ENCODE peak calls at places on chromosomes 2 and 18, in nine cellular contexts. One of them, this sample, is unnamed.

GRCh38 chr18:54558609-54559585 is 32.1 kb upstream of the DYNAP start:
- DNase-seq in substantia nigra: no peak
- DNase-seq in Peyer's patch: no peak
- DNase-seq in stimulated activated naive CD4-positive, alpha-beta T cell treated with Interleukin-2 at 50 U/mL for 16 hours: no peak
- DNase-seq in HTR-8/SVneo: no peak
- DNase-seq in stimulated activated CD4-positive, alpha-beta T cell treated with anti-CD3 and anti-CD28 coated beads, Interleukin-1b, Interleukin-23, amount 100 ng/mL, for 48 hours: no peak
- DNase-seq in left ventricle myocardium inferior: no peak
- DNase-seq in NCI-H2029: no peak
- DNase-seq in CD8-positive, alpha-beta T cell: no peak
- DNase-seq in this sample: no peak

GRCh38 chr2:180849851-180850250 is 130.6 kb upstream of the UBE2E3 start:
- DNase-seq in HTR-8/SVneo: no peak
- DNase-seq in left ventricle myocardium inferior: no peak
- DNase-seq in stimulated activated CD4-positive, alpha-beta T cell treated with anti-CD3 and anti-CD28 coated beads, Interleukin-1b, Interleukin-23, amount 100 ng/mL, for 48 hours: no peak
- DNase-seq in substantia nigra: no peak
- DNase-seq in NCI-H2029: no peak
- DNase-seq in CD8-positive, alpha-beta T cell: no peak
- DNase-seq in stimulated activated naive CD4-positive, alpha-beta T cell treated with Interleukin-2 at 50 U/mL for 16 hours: no peak
- DNase-seq in Peyer's patch: no peak
- DNase-seq in this sample: no peak

GRCh38 chr2:119712571-119712970 is 33.6 kb downstream of the TMEM177 start:
- DNase-seq in left ventricle myocardium inferior: no peak
- DNase-seq in substantia nigra: no peak
- DNase-seq in HTR-8/SVneo: no peak
- DNase-seq in stimulated activated CD4-positive, alpha-beta T cell treated with anti-CD3 and anti-CD28 coated beads, Interleukin-1b, Interleukin-23, amount 100 ng/mL, for 48 hours: no peak
- DNase-seq in NCI-H2029: no peak
- DNase-seq in stimulated activated naive CD4-positive, alpha-beta T cell treated with Interleukin-2 at 50 U/mL for 16 hours: no peak
- DNase-seq in CD8-positive, alpha-beta T cell: no peak
- DNase-seq in Peyer's patch: no peak
- DNase-seq in this sample: no peak

GRCh38 chr2:235949567-235950472 is 218.4 kb downstream of the GBX2 start:
- DNase-seq in Peyer's patch: no peak
- DNase-seq in stimulated activated naive CD4-positive, alpha-beta T cell treated with Interleukin-2 at 50 U/mL for 16 hours: no peak
- DNase-seq in NCI-H2029: no peak
- DNase-seq in HTR-8/SVneo: no peak
- DNase-seq in CD8-positive, alpha-beta T cell: no peak
- DNase-seq in left ventricle myocardium inferior: no peak
- DNase-seq in substantia nigra: no peak
- DNase-seq in stimulated activated CD4-positive, alpha-beta T cell treated with anti-CD3 and anti-CD28 coated beads, Interleukin-1b, Interleukin-23, amount 100 ng/mL, for 48 hours: no peak
- DNase-seq in this sample: no peak

GRCh38 chr2:27356056-27356381 is 545 bp downstream of the GTF3C2 start:
- DNase-seq in CD8-positive, alpha-beta T cell: no peak
- DNase-seq in NCI-H2029: peak
- DNase-seq in stimulated activated naive CD4-positive, alpha-beta T cell treated with Interleukin-2 at 50 U/mL for 16 hours: peak
- DNase-seq in HTR-8/SVneo: peak
- DNase-seq in substantia nigra: peak
- DNase-seq in left ventricle myocardium inferior: no peak
- DNase-seq in stimulated activated CD4-positive, alpha-beta T cell treated with anti-CD3 and anti-CD28 coated beads, Interleukin-1b, Interleukin-23, amount 100 ng/mL, for 48 hours: no peak
- DNase-seq in Peyer's patch: no peak
- DNase-seq in this sample: no peak

GRCh38 chr2:101863534-101863933 is 128.2 kb upstream of the IL1R2 start:
- DNase-seq in NCI-H2029: no peak
- DNase-seq in HTR-8/SVneo: no peak
- DNase-seq in CD8-positive, alpha-beta T cell: no peak
- DNase-seq in left ventricle myocardium inferior: no peak
- DNase-seq in stimulated activated CD4-positive, alpha-beta T cell treated with anti-CD3 and anti-CD28 coated beads, Interleukin-1b, Interleukin-23, amount 100 ng/mL, for 48 hours: no peak
- DNase-seq in stimulated activated naive CD4-positive, alpha-beta T cell treated with Interleukin-2 at 50 U/mL for 16 hours: no peak
- DNase-seq in Peyer's patch: no peak
- DNase-seq in substantia nigra: no peak
- DNase-seq in this sample: no peak

GRCh38 chr2:134120718-134121630 is 132.9 kb upstream of the MGAT5 start:
- DNase-seq in left ventricle myocardium inferior: peak
- DNase-seq in NCI-H2029: peak
- DNase-seq in substantia nigra: peak
- DNase-seq in Peyer's patch: peak
- DNase-seq in HTR-8/SVneo: peak
- DNase-seq in stimulated activated naive CD4-positive, alpha-beta T cell treated with Interleukin-2 at 50 U/mL for 16 hours: peak
- DNase-seq in stimulated activated CD4-positive, alpha-beta T cell treated with anti-CD3 and anti-CD28 coated beads, Interleukin-1b, Interleukin-23, amount 100 ng/mL, for 48 hours: peak
- DNase-seq in CD8-positive, alpha-beta T cell: peak
- DNase-seq in this sample: peak

GRCh38 chr2:65331361-65331760 is 101.0 kb downstream of the SPRED2 start:
- DNase-seq in stimulated activated naive CD4-positive, alpha-beta T cell treated with Interleukin-2 at 50 U/mL for 16 hours: no peak
- DNase-seq in CD8-positive, alpha-beta T cell: no peak
- DNase-seq in stimulated activated CD4-positive, alpha-beta T cell treated with anti-CD3 and anti-CD28 coated beads, Interleukin-1b, Interleukin-23, amount 100 ng/mL, for 48 hours: no peak
- DNase-seq in substantia nigra: no peak
- DNase-seq in NCI-H2029: no peak
- DNase-seq in HTR-8/SVneo: no peak
- DNase-seq in left ventricle myocardium inferior: no peak
- DNase-seq in Peyer's patch: no peak
- DNase-seq in this sample: no peak

GRCh38 chr2:112630268-112630667 is 15.5 kb upstream of the SLC20A1 start:
- DNase-seq in stimulated activated CD4-positive, alpha-beta T cell treated with anti-CD3 and anti-CD28 coated beads, Interleukin-1b, Interleukin-23, amount 100 ng/mL, for 48 hours: no peak
- DNase-seq in CD8-positive, alpha-beta T cell: no peak
- DNase-seq in HTR-8/SVneo: no peak
- DNase-seq in left ventricle myocardium inferior: no peak
- DNase-seq in NCI-H2029: no peak
- DNase-seq in substantia nigra: no peak
- DNase-seq in Peyer's patch: no peak
- DNase-seq in stimulated activated naive CD4-positive, alpha-beta T cell treated with Interleukin-2 at 50 U/mL for 16 hours: no peak
- DNase-seq in this sample: no peak

GRCh38 chr2:12278217-12278755 is 438.4 kb upstream of the TRIB2 start:
- DNase-seq in stimulated activated naive CD4-positive, alpha-beta T cell treated with Interleukin-2 at 50 U/mL for 16 hours: no peak
- DNase-seq in NCI-H2029: no peak
- DNase-seq in CD8-positive, alpha-beta T cell: no peak
- DNase-seq in HTR-8/SVneo: no peak
- DNase-seq in left ventricle myocardium inferior: no peak
- DNase-seq in substantia nigra: no peak
- DNase-seq in stimulated activated CD4-positive, alpha-beta T cell treated with anti-CD3 and anti-CD28 coated beads, Interleukin-1b, Interleukin-23, amount 100 ng/mL, for 48 hours: no peak
- DNase-seq in Peyer's patch: no peak
- DNase-seq in this sample: no peak

GRCh38 chr2:219637842-219638185 is 10.4 kb downstream of the SLC4A3 start:
- DNase-seq in substantia nigra: no peak
- DNase-seq in stimulated activated naive CD4-positive, alpha-beta T cell treated with Interleukin-2 at 50 U/mL for 16 hours: no peak
- DNase-seq in CD8-positive, alpha-beta T cell: no peak
- DNase-seq in HTR-8/SVneo: no peak
- DNase-seq in Peyer's patch: no peak
- DNase-seq in NCI-H2029: no peak
- DNase-seq in stimulated activated CD4-positive, alpha-beta T cell treated with anti-CD3 and anti-CD28 coated beads, Interleukin-1b, Interleukin-23, amount 100 ng/mL, for 48 hours: no peak
- DNase-seq in left ventricle myocardium inferior: no peak
- DNase-seq in this sample: no peak

This sample was measured in effector CD4-positive, alpha-beta T cell.